ENCODE peak calls at places on chromosomes 13 and 19, in six cellular contexts. H, T, B, R, A and L are unnamed samples.

GRCh38 chr13:95714142-95714832 is 37.3 kb downstream of the DNAJC3 start:
- DNase-seq in H (peak), T (no peak), R (no peak), B (no peak), A (no peak), L (no peak)

GRCh38 chr13:50519866-50520265 is 323.6 kb downstream of the DLEU7 start:
- DNase-seq in H (no peak), T (no peak), A (no peak), R (no peak), B (no peak), L (no peak)

GRCh38 chr13:97226013-97226412 is 3.9 kb downstream of the MBNL2 start:
- DNase-seq in B (no peak), A (no peak), T (peak), H (no peak), R (no peak), L (no peak)

GRCh38 chr19:33259532-33259931 is 33.9 kb upstream of the SLC7A10 start:
- DNase-seq in R (no peak), A (no peak), T (peak), B (no peak), H (no peak), L (no peak)

GRCh38 chr13:27171244-27171829 is at the start of gene USP12:
- DNase-seq in T (peak), R (no peak), A (peak), H (peak), B (peak), L (no peak)

GRCh38 chr19:41296323-41296935 is 13.5 kb upstream of the CCDC97 start:
- DNase-seq in B (no peak), R (no peak), A (no peak), T (no peak), H (no peak), L (no peak)

GRCh38 chr19:4707956-4708650 is 15.5 kb downstream of the DPP9 start:
- DNase-seq in A (no peak), R (peak), H (peak), B (peak), T (peak), L (peak)

GRCh38 chr19:40433391-40434216 is 7.8 kb upstream of the SERTAD1 start:
- DNase-seq in B (peak), R (peak), T (peak), A (peak), H (peak), L (peak)

GRCh38 chr19:5958074-5958850 is 19.7 kb downstream of the RANBP3 start:
- DNase-seq in A (no peak), B (no peak), T (no peak), H (no peak), R (no peak), L (no peak)

GRCh38 chr13:33717775-33718174 is 100.2 kb upstream of the RFC3 start:
- DNase-seq in A (no peak), T (no peak), R (no peak), H (peak), B (no peak), L (no peak)

GRCh38 chr19:3667037-3667638 is 33.1 kb downstream of the PIP5K1C start:
- DNase-seq in A (no peak), H (no peak), T (no peak), R (no peak), B (no peak), L (no peak)

GRCh38 chr13:75790198-75790970 is 154.3 kb downstream of the LMO7 start:
- DNase-seq in R (no peak), B (no peak), H (no peak), A (no peak), T (no peak), L (no peak)

GRCh38 chr19:50266896-50267295 is 62.3 kb downstream of the KCNC3 start:
- DNase-seq in B (no peak), R (no peak), A (no peak), H (no peak), T (no peak), L (no peak)

GRCh38 chr19:13022859-13023636 is 27.8 kb downstream of the NFIX start:
- DNase-seq in R (peak), H (peak), B (peak), T (peak), A (peak), L (peak)

GRCh38 chr13:49669735-49670309 is 21.5 kb downstream of the EBPL start:
- DNase-seq in R (peak), B (peak), T (peak), A (peak), H (peak), L (no peak)

GRCh38 chr19:56404705-56405056 is 549 bp downstream of the ZNF583 start:
- DNase-seq in R (no peak), B (no peak), A (no peak), H (no peak), T (no peak), L (no peak)

GRCh38 chr19:20513179-20513934 is 52.2 kb downstream of the ZNF737 start:
- DNase-seq in T (peak), A (no peak), H (no peak), B (no peak), R (peak), L (no peak)

GRCh38 chr19:39307233-39307821 is 11.1 kb downstream of the IFNL1 start:
- DNase-seq in B (no peak), A (no peak), T (no peak), R (no peak), H (no peak), L (no peak)

GRCh38 chr13:56893843-56894242 is 246.9 kb upstream of the PRR20A start:
- DNase-seq in R (no peak), A (no peak), H (no peak), T (no peak), B (no peak), L (no peak)

GRCh38 chr13:48000559-48001126 is 430 bp downstream of the SUCLA2 start:
- DNase-seq in B (no peak), A (no peak), T (peak), H (peak), R (peak), L (peak)

GRCh38 chr19:33226550-33227241 is 1.0 kb upstream of the SLC7A10 start:
- DNase-seq in T (peak), B (no peak), A (no peak), H (no peak), R (no peak), L (no peak)

GRCh38 chr19:21750586-21751128 is 16.7 kb downstream of the ZNF100 start:
- DNase-seq in B (no peak), A (no peak), H (no peak), R (no peak), T (no peak), L (no peak)

GRCh38 chr19:19541572-19541971 is 3.5 kb downstream of the CILP2 start:
- DNase-seq in H (no peak), B (no peak), A (no peak), T (no peak), R (no peak), L (no peak)

GRCh38 chr13:112837371-112838037 is 131.5 kb upstream of the MCF2L start:
- DNase-seq in R (no peak), H (no peak), B (no peak), T (no peak), A (peak), L (no peak)

GRCh38 chr19:44808463-44809371 is at the start of gene BCAM:
- DNase-seq in B (peak), T (peak), A (peak), R (peak), H (peak), L (peak)

GRCh38 chr19:18915639-18916038 is 3.5 kb downstream of the COPE start:
- DNase-seq in B (no peak), T (peak), R (peak), A (no peak), H (peak), L (peak)

GRCh38 chr19:46753420-46754155 is 7.3 kb upstream of the STRN4 start:
- DNase-seq in R (peak), B (peak), A (peak), H (no peak), T (peak), L (no peak)

GRCh38 chr13:112688560-112689497 is 1.0 kb upstream of the ATP11A start:
- DNase-seq in B (no peak), R (peak), T (peak), A (peak), H (no peak), L (no peak)

GRCh38 chr13:41767801-41768200 is 193.1 kb downstream of the VWA8 start:
- DNase-seq in R (no peak), H (peak), T (no peak), A (no peak), B (no peak), L (no peak)

GRCh38 chr19:40791349-40791748 is 7.6 kb upstream of the EGLN2 start:
- DNase-seq in A (no peak), H (no peak), R (no peak), B (no peak), T (no peak), L (no peak)

GRCh38 chr19:3423183-3423829 is 56.9 kb downstream of the NFIC start:
- DNase-seq in A (no peak), T (no peak), R (peak), H (peak), B (no peak), L (peak)

GRCh38 chr19:43527860-43528622 is 1.0 kb upstream of the ETHE1 start:
- DNase-seq in B (peak), R (peak), T (peak), A (peak), H (no peak), L (no peak)

GRCh38 chr19:39401549-39402416 is 4.9 kb upstream of the ZFP36 start:
- DNase-seq in A (peak), R (peak), T (peak), B (peak), H (peak), L (peak)

GRCh38 chr19:58243351-58243750 is 14.6 kb downstream of the ZNF544 start:
- DNase-seq in H (no peak), A (no peak), T (no peak), R (no peak), B (no peak), L (no peak)

GRCh38 chr13:34757441-34757840 is 184.6 kb upstream of the NBEA start:
- DNase-seq in R (no peak), H (no peak), A (no peak), T (no peak), B (no peak), L (no peak)

GRCh38 chr13:38755792-38756191 is 68.9 kb downstream of the FREM2 start:
- DNase-seq in H (no peak), T (peak), B (no peak), R (no peak), A (no peak), L (no peak)

GRCh38 chr19:8361921-8362793 is 1.8 kb upstream of the ANGPTL4 start:
- DNase-seq in A (peak), T (peak), R (peak), H (peak), B (peak), L (peak)

GRCh38 chr13:75636339-75637095 is 387 bp downstream of the LMO7 start:
- DNase-seq in T (peak), R (no peak), A (peak), H (peak), B (peak), L (no peak)

GRCh38 chr13:68019901-68020300 is 789.8 kb upstream of the PCDH9 start:
- DNase-seq in H (no peak), A (no peak), R (no peak), B (no peak), T (no peak), L (no peak)

GRCh38 chr19:5828661-5829566 is 10.6 kb downstream of the FUT6 start:
- DNase-seq in R (no peak), B (peak), A (no peak), T (peak), H (no peak), L (no peak)

GRCh38 chr19:1173845-1174809 is at the start of gene SBNO2:
- DNase-seq in A (peak), H (peak), T (peak), R (peak), B (peak), L (peak)
- TF ChIP-seq POLR2A in A (peak), H (peak), T (peak), R (peak), B (peak), L (peak)

GRCh38 chr13:40611635-40612422 is 54.6 kb downstream of the FOXO1 start:
- DNase-seq in R (no peak), H (no peak), A (no peak), T (no peak), B (no peak), L (no peak)
- TF ChIP-seq POLR2A in R (no peak), H (no peak), A (no peak), T (no peak), B (no peak), L (no peak)

DNA sequence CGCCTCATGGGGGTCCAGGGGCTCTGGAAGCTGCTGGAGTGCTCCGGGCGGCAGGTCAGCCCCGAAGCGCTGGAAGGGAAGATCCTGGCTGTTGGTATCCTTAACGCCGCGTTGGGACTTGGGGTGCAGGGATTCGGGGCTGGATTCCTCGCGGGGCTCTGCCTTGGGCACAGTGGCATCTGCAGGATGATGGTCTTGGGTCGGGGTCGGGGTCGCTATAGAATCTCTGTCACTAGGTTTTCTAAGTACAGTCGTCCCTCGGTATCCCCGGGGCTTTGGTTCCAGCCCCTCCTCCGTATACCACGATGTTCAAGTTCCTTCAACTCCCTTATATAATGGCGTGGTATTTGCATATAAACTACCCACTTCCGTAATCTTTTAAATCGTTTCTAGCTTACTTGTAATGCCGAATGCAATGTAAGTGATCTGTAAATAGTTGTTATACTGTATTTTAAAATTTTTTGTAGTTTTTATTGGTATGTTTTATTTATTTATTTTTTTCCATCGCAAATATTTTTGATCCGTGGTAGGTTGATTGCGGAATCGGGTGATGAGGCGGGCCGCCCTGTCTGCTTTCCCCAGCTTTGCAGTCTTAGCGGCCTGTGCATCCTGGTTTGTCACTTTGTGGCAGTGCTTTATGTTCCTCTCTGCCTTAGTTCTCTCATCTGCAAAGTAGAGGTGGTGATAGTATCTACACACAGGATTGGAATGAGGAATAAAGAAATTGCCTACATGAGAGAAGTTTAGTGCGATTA is 606 bp downstream of the ERCC5 start:
- DNase-seq in T (peak), H (peak), R (peak), B (peak), A (no peak), L (no peak)
- TF ChIP-seq POLR2A in T (no peak), H (no peak), R (no peak), B (no peak), A (no peak), L (no peak)

DNA sequence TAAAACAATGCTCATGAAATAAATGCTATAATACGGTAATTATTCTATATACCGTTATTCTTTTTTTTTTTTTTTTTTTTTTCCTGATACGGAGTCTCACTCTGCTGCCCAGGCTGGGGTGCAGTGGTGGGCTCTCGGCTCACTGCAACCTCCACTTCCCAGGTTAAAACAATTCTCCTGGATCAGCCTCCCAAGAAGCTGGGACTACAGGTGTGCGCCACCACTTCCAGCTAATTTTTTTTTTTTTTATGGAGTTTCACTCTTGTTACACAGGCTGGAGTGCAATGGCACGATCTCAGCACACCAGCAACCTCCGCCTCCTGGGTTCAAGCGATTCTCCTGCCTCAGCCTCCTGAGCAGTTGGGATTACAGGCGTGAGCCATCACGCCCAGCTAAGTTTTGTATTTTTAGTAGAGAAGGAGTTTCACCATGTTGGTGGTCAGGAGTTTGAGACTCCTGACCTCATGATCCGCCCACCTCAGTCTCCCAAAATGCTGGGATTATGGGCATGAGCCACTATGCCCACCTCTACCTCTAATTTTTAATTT is 6.9 kb downstream of the PPP1R15A start:
- DNase-seq in T (no peak), R (no peak), A (no peak), H (no peak), B (no peak), L (no peak)
- TF ChIP-seq POLR2A in T (no peak), R (no peak), A (no peak), H (no peak), B (no peak), L (no peak)

GRCh38 chr19:53136432-53136831 is 3.7 kb upstream of the ZNF415 start:
- DNase-seq in R (no peak), H (no peak), A (no peak), B (no peak), T (no peak), L (no peak)

GRCh38 chr19:53131085-53131484 is 1.6 kb downstream of the ZNF415 start:
- DNase-seq in A (no peak), T (no peak), R (no peak), H (no peak), B (no peak), L (no peak)

GRCh38 chr19:53130506-53130905 is 2.2 kb downstream of the ZNF415 start:
- DNase-seq in B (no peak), A (no peak), R (peak), T (no peak), H (no peak), L (peak)

GRCh38 chr19:53131732-53132131 is 978 bp downstream of the ZNF415 start:
- DNase-seq in A (no peak), R (no peak), B (no peak), H (no peak), T (no peak), L (no peak)

GRCh38 chr19:53132231-53132991 is at the start of gene ZNF415:
- DNase-seq in H (peak), T (peak), B (peak), A (peak), R (peak), L (peak)
- TF ChIP-seq POLR2A in H (no peak), T (peak), B (no peak), A (peak), R (no peak), L (peak)

GRCh38 chr13:21670006-21670882 is 629 bp upstream of the FGF9 start:
- DNase-seq in R (peak), A (peak), T (peak), B (peak), H (peak), L (no peak)
- TF ChIP-seq POLR2A in R (no peak), A (no peak), T (no peak), B (no peak), H (no peak), L (peak)